ENCODE peak calls at places on chromosomes 1 and 21, in four cellular contexts. G, U, F and X are unnamed samples. For H3K4me1, the result is how much of the 10 kb centered on the place peaks cover.

GRCh38 chr1:50342525-50342924 is 80.7 kb downstream of the DMRTA2 start:
- DNase-seq in G (no peak), U (no peak), F (no peak), X (no peak)

GRCh38 chr21:28253378-28253777 is 739.3 kb downstream of the LTN1 start:
- DNase-seq in U (no peak), F (no peak), G (no peak), X (no peak)

GRCh38 chr21:44886113-44887075 is 12.9 kb upstream of the PTTG1IP start:
- DNase-seq in U (no peak), F (no peak), G (no peak), X (no peak)

GRCh38 chr21:45991606-45992301 is 10.2 kb downstream of the COL6A1 start:
- DNase-seq in U (no peak), G (no peak), F (no peak), X (no peak)

GRCh38 chr21:32278068-32278467 is 781 bp downstream of the MIS18A start:
- DNase-seq in U (peak), F (no peak), G (no peak), X (no peak)

GRCh38 chr1:111214086-111214801 is 13.3 kb upstream of the CHI3L2 start:
- DNase-seq in G (no peak), U (peak), F (no peak), X (no peak)

GRCh38 chr1:169682077-169682476 is 29.3 kb downstream of the SELL start:
- DNase-seq in U (no peak), F (no peak), G (no peak), X (no peak)

GRCh38 chr1:75808921-75809320 is 12.2 kb downstream of the MSH4 start:
- DNase-seq in U (no peak), F (no peak), G (no peak), X (no peak)

GRCh38 chr1:215749423-215749822 is 182.3 kb downstream of the KCTD3 start:
- DNase-seq in G (no peak), U (no peak), F (no peak), X (no peak)

GRCh38 chr1:248924696-248925532 is 18.9 kb downstream of the PGBD2 start:
- DNase-seq in F (peak), U (peak), G (peak), X (peak)

GRCh38 chr1:173562813-173563212 is 40.1 kb downstream of the SLC9C2 start:
- DNase-seq in U (no peak), G (no peak), F (no peak), X (no peak)

GRCh38 chr1:34186741-34187494 is 10.2 kb downstream of the C1orf94 start:
- DNase-seq in G (no peak), F (no peak), U (no peak), X (no peak)

GRCh38 chr1:73593379-73593778 is 604.6 kb downstream of the LRRIQ3 start:
- DNase-seq in U (no peak), F (no peak), G (no peak), X (no peak)

GRCh38 chr1:222464841-222465210 is 83.1 kb downstream of the HHIPL2 start:
- DNase-seq in F (peak), U (peak), G (peak), X (peak)

GRCh38 chr1:165928075-165928731 is 100.8 kb downstream of the UCK2 start:
- DNase-seq in U (peak), G (no peak), F (peak), X (peak)

GRCh38 chr1:18649713-18650370 is 19.2 kb downstream of the PAX7 start:
- DNase-seq in F (no peak), U (no peak), G (no peak), X (no peak)

GRCh38 chr1:192564099-192564498 is 11.5 kb upstream of the RGS1 start:
- DNase-seq in U (no peak), G (no peak), F (no peak), X (no peak)

GRCh38 chr1:84298336-84298687 is 3.2 kb upstream of the SAMD13 start:
- DNase-seq in G (no peak), U (peak), F (no peak), X (peak)

GRCh38 chr1:29624747-29625420 is 388.6 kb downstream of the PTPRU start:
- DNase-seq in U (no peak), F (no peak), G (no peak), X (no peak)

GRCh38 chr21:14572206-14572780 is 26.2 kb upstream of the SAMSN1 start:
- DNase-seq in F (no peak), U (no peak), G (no peak), X (no peak)
- H3K4me3 ChIP-seq in F (no peak), U (no peak), G (no peak), X (no peak)

GRCh38 chr1:41493626-41494350 is 9.3 kb upstream of the EDN2 start:
- DNase-seq in U (no peak), F (no peak), G (no peak), X (no peak)

GRCh38 chr1:41496080-41497055 is 11.9 kb upstream of the EDN2 start:
- DNase-seq in F (peak), G (no peak), U (no peak), X (no peak)

GRCh38 chr1:41494351-41495170 is 10.1 kb upstream of the EDN2 start:
- DNase-seq in U (no peak), G (no peak), F (no peak), X (no peak)

GRCh38 chr1:41497056-41497440 is 12.6 kb upstream of the EDN2 start:
- DNase-seq in U (no peak), G (no peak), F (no peak), X (no peak)

GRCh38 chr1:41495171-41495948 is 10.9 kb upstream of the EDN2 start:
- DNase-seq in G (no peak), F (no peak), U (no peak), X (no peak)
- H3K4me1 ChIP-seq in G (under half), F (half or more), U (under half), X (under half)

GRCh38 chr1:28578696-28579218 is 13.3 kb upstream of the RAB42 start:
- DNase-seq in U (no peak), G (no peak), F (no peak), X (no peak)
- H3K4me3 ChIP-seq in U (no peak), G (no peak), F (no peak), X (no peak)

DNA sequence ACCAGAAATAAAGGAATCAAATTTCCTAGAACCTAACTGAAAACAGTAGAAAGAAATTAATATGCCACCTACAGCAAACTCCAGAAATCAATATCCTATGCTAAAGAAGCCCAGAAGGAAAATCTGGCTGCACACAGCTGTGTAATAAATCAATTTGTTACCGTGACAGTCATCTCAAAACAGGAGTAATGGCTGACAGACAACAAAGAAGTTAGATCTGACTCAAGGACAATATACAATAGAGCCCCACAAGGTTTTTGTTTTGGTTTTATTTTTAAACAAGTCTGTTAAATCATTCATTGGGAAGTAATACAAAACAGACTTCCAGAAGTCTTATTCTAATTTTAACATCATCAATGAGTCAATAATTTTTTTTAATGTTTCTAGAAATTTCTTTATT is 168.4 kb downstream of the RERE start:
- DNase-seq in U (no peak), G (no peak), F (no peak), X (no peak)
- H3K4me1 ChIP-seq in U (under half), G (under half), F (under half), X (under half)

DNA sequence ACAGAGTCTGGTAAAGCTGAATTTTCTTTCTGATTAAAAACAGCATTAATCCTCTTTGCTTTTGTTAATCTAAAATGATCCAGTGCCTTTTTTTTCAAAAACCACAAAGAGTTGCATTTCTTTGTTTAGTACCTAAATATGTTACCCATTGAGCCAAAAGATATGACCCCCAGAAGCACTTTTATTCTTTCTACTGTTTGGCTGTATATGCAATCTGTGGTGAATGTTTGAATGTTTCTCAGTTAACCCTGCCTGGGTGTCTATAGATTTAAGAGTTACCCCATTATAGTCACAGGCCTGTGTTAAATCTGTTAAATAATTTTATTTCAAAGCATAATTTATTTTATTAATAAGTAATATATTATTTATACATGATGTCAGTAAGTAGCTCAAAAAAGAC is 394.9 kb downstream of the PTPRC start:
- DNase-seq in F (no peak), U (no peak), G (no peak), X (no peak)
- H3K4me3 ChIP-seq in F (no peak), U (no peak), G (no peak), X (no peak)